ENCODE peak calls at places on chromosomes 4 and X, in nine cellular contexts. G is nephron progenitor cell; M is Right ventricle myocardium superior; Z is NCI-H1105 treated with DMSO at 0.1 percent for 48 hours; E is ecto neural progenitor cell; R is CD4-positive, alpha-beta memory T cell; S is glutamatergic neuron; O is A172; U is stimulated activated CD4-positive, alpha-beta T cell treated with anti-CD3 and anti-CD28 coated beads, TNF-alpha, amount 100 ng/mL, for 1 hour. W is an unnamed sample.

GRCh38 chr4:27701563-27701962 is 840.9 kb downstream of the STIM2 start:
- DNase-seq in R (no peak), O (no peak), G (no peak), M (no peak), Z (no peak), E (no peak), S (no peak), U (no peak), W (no peak)

GRCh38 chr4:53068755-53069154 is 206.6 kb downstream of the RASL11B start:
- DNase-seq in Z (no peak), E (no peak), O (peak), R (no peak), M (no peak), G (no peak), S (no peak), U (no peak), W (peak)

GRCh38 chr4:82560853-82561744 is 689 bp downstream of the TMEM150C start:
- DNase-seq in R (no peak), U (no peak), M (no peak), G (no peak), S (peak), E (peak), Z (peak), O (no peak), W (no peak)

GRCh38 chr4:98352940-98353339 is 91.8 kb downstream of the RAP1GDS1 start:
- DNase-seq in R (no peak), M (no peak), E (no peak), O (no peak), G (no peak), Z (no peak), U (no peak), S (no peak), W (no peak)

GRCh38 chrX:15524417-15524816 is 23.8 kb downstream of the BMX start:
- DNase-seq in S (no peak), O (peak), R (no peak), M (no peak), G (no peak), Z (no peak), E (no peak), U (no peak), W (no peak)

GRCh38 chr4:108113229-108113628 is 55.5 kb downstream of the LEF1 start:
- DNase-seq in S (no peak), M (no peak), R (peak), U (peak), E (no peak), Z (no peak), G (no peak), O (no peak), W (no peak)

GRCh38 chr4:2366252-2367192 is 51.9 kb downstream of the ZFYVE28 start:
- DNase-seq in O (no peak), U (no peak), M (no peak), S (no peak), Z (peak), E (no peak), R (no peak), G (no peak), W (no peak)

GRCh38 chrX:16469870-16470269 is 180.1 kb upstream of the S100G start:
- DNase-seq in E (no peak), G (no peak), S (no peak), U (no peak), M (no peak), O (no peak), R (no peak), Z (no peak), W (no peak)

GRCh38 chrX:45324941-45325340 is 124.3 kb upstream of the DIPK2B start:
- DNase-seq in E (no peak), O (no peak), R (no peak), Z (no peak), S (no peak), M (no peak), G (no peak), U (no peak), W (no peak)

GRCh38 chrX:105876658-105877057 is 54.3 kb downstream of the NRK start:
- DNase-seq in Z (peak), M (no peak), S (no peak), O (no peak), R (no peak), E (no peak), G (no peak), U (no peak), W (no peak)

GRCh38 chr4:117400039-117400835 is 314.9 kb upstream of the TRAM1L1 start:
- DNase-seq in Z (no peak), G (no peak), S (no peak), E (no peak), R (no peak), M (no peak), U (no peak), O (peak), W (no peak)

GRCh38 chrX:24876782-24877315 is 138.9 kb downstream of the ARX start:
- DNase-seq in Z (no peak), R (no peak), M (no peak), S (no peak), E (no peak), U (no peak), G (no peak), O (no peak), W (no peak)